ENCODE peak calls at places on chromosomes 4 and X, in seven cellular contexts. L is neuronal stem cell, J is H1, P is IMR-90, T is H9, H is mesenchymal stem cell, G is trophoblast cell. B is an unnamed sample.

GRCh38 chr4:79863333-79863732 is 209.7 kb downstream of the ANTXR2 start:
- DNase-seq in G (no peak), J (no peak), L (no peak), H (no peak), T (no peak), P (no peak), B (no peak)

GRCh38 chr4:80058740-80059139 is 14.3 kb downstream of the ANTXR2 start:
- DNase-seq in L (no peak), H (peak), J (no peak), P (peak), G (peak), T (no peak), B (peak)

GRCh38 chr4:48909697-48910096 is 3.1 kb upstream of the OCIAD2 start:
- DNase-seq in L (peak), G (peak), P (peak), J (peak), T (peak), H (peak), B (peak)

GRCh38 chrX:22325091-22325490 is 52.4 kb downstream of the CBLL2 start:
- DNase-seq in L (no peak), G (no peak), P (peak), J (no peak), T (no peak), H (peak), B (no peak)

GRCh38 chr4:8741513-8742226 is 130.0 kb downstream of the HMX1 start:
- DNase-seq in P (no peak), J (no peak), T (no peak), L (no peak), H (no peak), G (no peak), B (no peak)

GRCh38 chr4:123411976-123412589 is 15.5 kb downstream of the SPRY1 start:
- DNase-seq in J (no peak), L (no peak), T (no peak), H (no peak), G (no peak), P (no peak), B (no peak)

GRCh38 chrX:40097492-40098263 is at the start of gene BCOR:
- DNase-seq in J (no peak), G (peak), H (peak), P (peak), T (peak), L (no peak), B (peak)

GRCh38 chr4:98468744-98469143 is 189.7 kb downstream of the TSPAN5 start:
- DNase-seq in J (no peak), P (peak), H (no peak), L (no peak), G (no peak), T (no peak), B (no peak)

GRCh38 chrX:46573331-46573895 is at the start of gene CHST7:
- DNase-seq in J (no peak), P (peak), L (peak), H (peak), G (no peak), T (peak), B (peak)

GRCh38 chr4:111136438-111136837 is 513.6 kb upstream of the PITX2 start:
- DNase-seq in L (no peak), P (peak), T (no peak), J (no peak), G (no peak), H (peak), B (peak)

GRCh38 chr4:96326846-96327245 is 487.0 kb downstream of the PDHA2 start:
- DNase-seq in T (no peak), H (no peak), P (no peak), L (no peak), G (no peak), J (no peak), B (no peak)

GRCh38 chrX:38561951-38562719 is 793 bp downstream of the TSPAN7 start:
- DNase-seq in T (peak), L (peak), H (peak), J (no peak), G (no peak), P (no peak), B (peak)

GRCh38 chrX:110346681-110347080 is 12.0 kb upstream of the RTL9 start:
- DNase-seq in P (no peak), H (no peak), T (peak), J (no peak), L (no peak), G (no peak), B (peak)

GRCh38 chr4:142579483-142579882 is 266.6 kb downstream of the INPP4B start:
- DNase-seq in H (no peak), T (no peak), J (no peak), L (peak), P (no peak), G (no peak), B (no peak)

GRCh38 chrX:153750126-153750774 is 13.8 kb upstream of the PLXNB3 start:
- DNase-seq in J (no peak), G (no peak), P (no peak), H (no peak), L (no peak), T (no peak), B (no peak)

GRCh38 chrX:685120-686032 is 54.8 kb downstream of the SHOX start:
- DNase-seq in G (no peak), H (no peak), L (no peak), T (no peak), J (no peak), P (no peak), B (no peak)

GRCh38 chr4:177033632-177034031 is 240.9 kb upstream of the VEGFC start:
- DNase-seq in T (no peak), P (no peak), L (no peak), H (no peak), J (no peak), G (no peak), B (no peak)

GRCh38 chr4:169272265-169272886 is 1.6 kb upstream of the SH3RF1 start:
- DNase-seq in H (peak), J (no peak), P (peak), T (no peak), L (no peak), G (peak), B (no peak)

GRCh38 chr4:169271692-169272007 is 894 bp upstream of the SH3RF1 start:
- DNase-seq in H (no peak), G (no peak), T (no peak), L (no peak), J (no peak), P (no peak), B (peak)

GRCh38 chr4:169270810-169271691 is at the start of gene SH3RF1:
- DNase-seq in L (peak), H (peak), J (no peak), G (peak), P (peak), T (peak), B (peak)

GRCh38 chr4:169275180-169275579 is 4.4 kb upstream of the SH3RF1 start:
- DNase-seq in G (no peak), J (no peak), L (no peak), P (no peak), H (no peak), T (no peak), B (peak)

DNA sequence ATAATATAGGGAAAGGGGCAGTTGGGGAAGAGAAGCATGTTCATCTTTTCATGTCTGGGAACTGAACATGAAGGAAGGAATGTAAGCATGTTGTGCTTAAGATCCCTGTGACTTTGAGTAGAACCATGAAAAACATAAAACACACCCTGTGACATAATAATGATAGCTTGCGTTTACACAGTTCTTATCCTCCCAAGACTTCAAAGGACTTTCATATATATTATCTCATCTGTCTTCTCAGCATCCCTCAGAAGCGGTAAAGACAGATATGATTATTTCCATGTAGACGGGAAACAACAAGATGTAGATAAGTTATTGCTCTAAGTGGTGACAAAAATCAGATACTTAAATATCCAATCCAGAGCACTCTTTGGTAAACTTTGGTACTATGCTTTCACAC is 3.3 kb upstream of the SH3RF1 start:
- DNase-seq in P (no peak), L (no peak), H (no peak), J (no peak), T (no peak), G (no peak), B (no peak)
- H3K4ac ChIP-seq in P (no peak), L (no peak), H (no peak), J (no peak), T (no peak), G (no peak), B (no peak)

GRCh38 chr4:52552778-52553177 is 106.3 kb downstream of the USP46 start:
- DNase-seq in H (no peak), G (no peak), P (no peak), J (no peak), L (no peak), T (no peak), B (no peak)
- H3K4ac ChIP-seq in H (no peak), G (no peak), P (no peak), J (no peak), L (no peak), T (no peak), B (no peak)

GRCh38 chr4:83107636-83108035 is 6.9 kb downstream of the PLAC8 start:
- DNase-seq in L (no peak), P (no peak), G (no peak), H (no peak), J (no peak), T (no peak), B (no peak)
- H3K4ac ChIP-seq in L (no peak), P (no peak), G (no peak), H (no peak), J (no peak), T (no peak), B (no peak)

GRCh38 chr4:84260495-84260894 is 238.6 kb downstream of the NKX6-1 start:
- DNase-seq in T (no peak), G (no peak), J (no peak), L (no peak), H (no peak), P (no peak), B (no peak)

GRCh38 chr4:84258905-84259830 is 239.9 kb downstream of the NKX6-1 start:
- DNase-seq in L (no peak), J (no peak), G (peak), T (peak), H (peak), P (peak), B (peak)

DNA sequence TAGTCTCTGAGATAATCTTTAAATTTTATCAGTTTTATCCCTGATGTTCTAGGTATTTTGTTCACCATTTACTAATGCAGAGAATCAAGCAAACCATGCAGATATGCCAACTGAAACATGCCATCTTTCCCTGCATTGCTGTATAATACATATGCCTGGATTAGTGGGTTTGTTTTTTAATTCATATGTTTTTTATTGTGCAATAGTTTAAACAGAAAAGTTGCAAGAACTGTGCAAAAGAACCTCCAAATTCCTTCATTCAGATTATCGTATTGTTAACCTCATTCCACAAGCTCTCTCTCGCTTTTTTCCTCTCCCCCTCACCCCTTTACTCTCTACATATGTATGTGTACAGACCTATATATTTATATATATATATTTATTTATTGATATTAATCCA is 244.6 kb downstream of the NKX6-1 start:
- DNase-seq in L (no peak), T (no peak), G (no peak), J (no peak), H (no peak), P (no peak), B (no peak)
- H3K4ac ChIP-seq in L (no peak), T (no peak), G (no peak), J (no peak), H (no peak), P (no peak), B (no peak)

GRCh38 chr4:548976-549375 is 27.1 kb downstream of the TMEM271 start:
- DNase-seq in H (no peak), P (no peak), T (no peak), L (no peak), G (no peak), J (no peak), B (no peak)
- H3K4ac ChIP-seq in H (no peak), P (no peak), T (no peak), L (no peak), G (no peak), J (no peak), B (no peak)